ENCODE peak calls at places on chromosomes 5 and 9, in six cellular contexts. D is HEK293T; M is lung microvascular endothelial cell; Y is coronary artery; T is NCI-H1105; J is activated naive CD8-positive, alpha-beta T cell treated with anti-CD3 and anti-CD28 coated beads, Interleukin-2, amount 10 ng/mL, durations not matched to agents 7 days and 5 days. N is an unnamed sample.

GRCh38 chr5:108634251-108634950 is 113.3 kb upstream of the FER start:
- DNase-seq in J (no peak), Y (no peak), T (no peak), D (no peak), M (no peak), N (no peak)

GRCh38 chr5:156615901-156616300 is 234.2 kb upstream of the PPP1R2B start:
- DNase-seq in D (no peak), T (no peak), Y (no peak), M (no peak), J (no peak), N (no peak)

GRCh38 chr5:66144799-66145390 is 795 bp downstream of the SREK1 start:
- DNase-seq in J (no peak), Y (no peak), D (peak; percentile 62), M (no peak), T (no peak), N (peak; percentile 90)

GRCh38 chr9:16768816-16769215 is 101.7 kb downstream of the BNC2 start:
- DNase-seq in M (no peak), D (no peak), J (no peak), Y (no peak), T (no peak), N (no peak)

GRCh38 chr9:122389195-122389594 is 18.4 kb downstream of the PTGS1 start:
- DNase-seq in Y (peak; percentile 38), D (no peak), T (no peak), M (no peak), J (no peak), N (no peak)

GRCh38 chr5:106481375-106481774 is 1189.4 kb downstream of the EFNA5 start:
- DNase-seq in D (no peak), Y (no peak), T (no peak), J (no peak), M (no peak), N (no peak)

GRCh38 chr5:108650997-108651396 is 96.7 kb upstream of the FER start:
- DNase-seq in D (no peak), T (no peak), Y (no peak), M (peak; percentile 5), J (no peak), N (no peak)

GRCh38 chr5:179275941-179276837 is 69.1 kb downstream of the ADAMTS2 start:
- DNase-seq in J (no peak), T (no peak), Y (peak; percentile 97), D (no peak), M (no peak), N (no peak)

GRCh38 chr5:13660072-13660471 is 284.4 kb downstream of the DNAH5 start:
- DNase-seq in T (no peak), D (no peak), J (no peak), M (peak; percentile 34), Y (no peak), N (no peak)

GRCh38 chr5:83450183-83450839 is 21.2 kb upstream of the VCAN start:
- DNase-seq in M (peak; percentile 91), T (no peak), D (no peak), Y (no peak), J (no peak), N (no peak)

GRCh38 chr5:39176740-39177628 is 42.4 kb downstream of the FYB1 start:
- DNase-seq in J (no peak), T (no peak), M (no peak), D (no peak), Y (no peak), N (no peak)

GRCh38 chr5:5619546-5619945 is 197.1 kb downstream of the ICE1 start:
- DNase-seq in J (no peak), T (no peak), M (no peak), Y (no peak), D (no peak), N (no peak)

GRCh38 chr9:77848897-77849296 is 182.7 kb downstream of the GNAQ start:
- DNase-seq in T (no peak), M (peak; percentile 85), D (no peak), Y (no peak), J (no peak), N (no peak)

GRCh38 chr5:93010626-93011025 is 570.4 kb downstream of the NR2F1-AS1 start:
- DNase-seq in T (no peak), Y (no peak), D (no peak), M (no peak), J (no peak), N (no peak)

GRCh38 chr5:111494350-111494999 is 17.9 kb downstream of the STARD4 start:
- DNase-seq in M (no peak), Y (no peak), T (no peak), J (no peak), D (no peak), N (no peak)

GRCh38 chr9:137605146-137606004 is at the start of gene ARRDC1:
- DNase-seq in D (peak; percentile 98), Y (peak; percentile 96), T (peak; percentile 78), J (peak; percentile 89), M (peak; percentile 95), N (peak; percentile 96)

GRCh38 chr9:123368023-123368422 is 12.0 kb downstream of the CRB2 start:
- DNase-seq in Y (no peak), J (no peak), D (no peak), M (no peak), T (no peak), N (no peak)

GRCh38 chr9:133584559-133585476 is 24.4 kb downstream of the FAM163B start:
- DNase-seq in T (peak; percentile 89), Y (no peak), D (peak; percentile 52), J (no peak), M (no peak), N (no peak)

GRCh38 chr5:154709368-154710305 is 45.5 kb upstream of the LARP1 start:
- DNase-seq in J (no peak), T (no peak), D (no peak), Y (no peak), M (no peak), N (peak; percentile 55)

GRCh38 chr5:15904894-15905805 is 274.4 kb downstream of the MARCHF11 start:
- DNase-seq in T (no peak), M (no peak), J (no peak), D (no peak), Y (no peak), N (no peak)

GRCh38 chr5:56900858-56901578 is 8.4 kb upstream of the SETD9 start:
- DNase-seq in D (peak; percentile 55), T (no peak), M (peak; percentile 63), J (no peak), Y (no peak), N (no peak)

GRCh38 chr5:83538788-83539535 is 67.4 kb downstream of the VCAN start:
- DNase-seq in Y (no peak), D (no peak), T (no peak), M (no peak), J (no peak), N (no peak)

GRCh38 chr9:111597852-111598729 is 1.4 kb downstream of the PTGR1 start:
- DNase-seq in J (peak; percentile 73), M (peak; percentile 84), T (no peak), D (peak; percentile 27), Y (peak; percentile 78), N (no peak)

GRCh38 chr5:131821221-131821620 is 24.4 kb upstream of the FNIP1 start:
- DNase-seq in J (no peak), M (no peak), T (no peak), D (no peak), Y (no peak), N (no peak)

GRCh38 chr5:80343067-80343466 is 23.3 kb downstream of the SPZ1 start:
- DNase-seq in D (no peak), M (no peak), J (no peak), Y (no peak), T (no peak), N (no peak)

N was measured in mesenteric fat pad.